ENCODE peak calls at places on chromosomes 6 and 20, in ten cellular contexts. Y, H, A, D, E, K, M, L, Q and P are unnamed samples.

GRCh38 chr6:14950103-14950969 is 295.5 kb upstream of the JARID2 start:
- DNase-seq in A (no peak), L (no peak), M (no peak), H (no peak), K (no peak), E (no peak), Q (no peak), D (no peak), Y (no peak), P (no peak)

GRCh38 chr20:34083137-34083536 is 28.9 kb downstream of the EIF2S2 start:
- DNase-seq in D (peak; percentile 85), Q (no peak), H (peak; percentile 43), M (no peak), E (peak; percentile 75), A (no peak), Y (peak; percentile 90), L (no peak), K (peak; percentile 89), P (no peak)

GRCh38 chr20:63328716-63329275 is 32.4 kb downstream of the CHRNA4 start:
- DNase-seq in Y (no peak), E (no peak), Q (no peak), K (no peak), A (no peak), L (no peak), H (no peak), M (no peak), D (no peak), P (no peak)

GRCh38 chr6:139161169-139161568 is 26.3 kb downstream of the HECA start:
- DNase-seq in A (no peak), M (no peak), Y (peak; percentile 70), Q (no peak), K (peak; percentile 75), D (no peak), H (no peak), L (peak; percentile 50), E (no peak), P (no peak)

GRCh38 chr6:95545691-95546090 is 31.6 kb upstream of the MANEA start:
- DNase-seq in Y (no peak), Q (no peak), M (no peak), A (no peak), H (no peak), E (no peak), D (no peak), K (no peak), L (no peak), P (no peak)

GRCh38 chr6:168021581-168021980 is 24.1 kb downstream of the KIF25 start:
- DNase-seq in M (no peak), K (no peak), Y (no peak), D (no peak), Q (no peak), A (no peak), H (no peak), E (no peak), L (no peak), P (no peak)

GRCh38 chr6:6920984-6921313 is 186.8 kb upstream of the RREB1 start:
- DNase-seq in Q (no peak), A (no peak), L (no peak), H (no peak), M (no peak), E (no peak), Y (no peak), K (no peak), D (no peak), P (no peak)

GRCh38 chr20:49676581-49677291 is 36.9 kb downstream of the B4GALT5 start:
- DNase-seq in A (no peak), K (peak; percentile 67), H (peak; percentile 47), Y (no peak), D (no peak), M (peak; percentile 56), Q (no peak), L (peak; percentile 23), E (no peak), P (peak; percentile 56)